ENCODE peak calls at places on chromosome 10, in seven cellular contexts. G, X, T, K, C, Y and R are unnamed samples.
A peak's percentile ranks its signal among the peaks of the same experiment; 100 is the strongest.

GRCh38 chr10:72800741-72801092 is 92.8 kb upstream of the OIT3 start:
- DNase-seq in G (no peak), X (no peak), T (no peak), K (no peak), C (no peak), Y (no peak), R (no peak)

GRCh38 chr10:47077941-47078340 is 166.7 kb downstream of the PTPN20 start:
- DNase-seq in G (no peak), X (no peak), T (no peak), K (no peak), C (no peak), Y (no peak), R (no peak)

GRCh38 chr10:13784067-13784466 is 197.3 kb downstream of the PRPF18 start:
- DNase-seq in G (peak; percentile 48), X (peak; percentile 52), T (peak; percentile 75), K (no peak), C (peak; percentile 45), Y (peak; percentile 43), R (peak; percentile 23)

GRCh38 chr10:72034040-72034499 is 54.3 kb downstream of the SPOCK2 start:
- DNase-seq in G (no peak), X (no peak), T (no peak), K (no peak), C (no peak), Y (no peak), R (no peak)

GRCh38 chr10:127942811-127943210 is 35.9 kb downstream of the PTPRE start:
- DNase-seq in G (no peak), X (no peak), T (no peak), K (no peak), C (no peak), Y (no peak), R (no peak)

GRCh38 chr10:88379575-88379974 is 203.5 kb downstream of the RNLS start:
- DNase-seq in G (no peak), X (no peak), T (peak; percentile 89), K (no peak), C (no peak), Y (peak; percentile 29), R (no peak)

GRCh38 chr10:22022257-22023051 is 18.9 kb upstream of the DNAJC1 start:
- DNase-seq in G (no peak), X (no peak), T (no peak), K (no peak), C (no peak), Y (peak; percentile 54), R (no peak)

GRCh38 chr10:62813453-62813852 is 2.7 kb downstream of the EGR2 start:
- DNase-seq in G (no peak), X (no peak), T (no peak), K (no peak), C (no peak), Y (no peak), R (no peak)

GRCh38 chr10:98636921-98637329 is 190.2 kb upstream of the HPS1 start:
- DNase-seq in G (no peak), X (no peak), T (peak; percentile 61), K (no peak), C (peak; percentile 3), Y (no peak), R (peak; percentile 55)

GRCh38 chr10:132105302-132105995 is 39.7 kb downstream of the JAKMIP3 start:
- DNase-seq in G (no peak), X (no peak), T (no peak), K (no peak), C (no peak), Y (no peak), R (no peak)

GRCh38 chr10:60123172-60123571 is 216.8 kb upstream of the CCDC6 start:
- DNase-seq in G (no peak), X (no peak), T (peak; percentile 91), K (peak; percentile 50), C (peak; percentile 99), Y (no peak), R (no peak)

GRCh38 chr10:70492786-70493659 is 14.5 kb downstream of the PALD1 start:
- DNase-seq in G (no peak), X (no peak), T (peak; percentile 25), K (no peak), C (peak; percentile 60), Y (no peak), R (no peak)

GRCh38 chr10:45227042-45227441 is 88.4 kb downstream of the OR13A1 start:
- DNase-seq in G (no peak), X (no peak), T (no peak), K (no peak), C (no peak), Y (no peak), R (no peak)

GRCh38 chr10:4431114-4431862 is 394.7 kb upstream of the AKR1E2 start:
- DNase-seq in G (no peak), X (no peak), T (no peak), K (peak; percentile 70), C (no peak), Y (no peak), R (no peak)

GRCh38 chr10:93821051-93821772 is 63.5 kb downstream of the LGI1 start:
- DNase-seq in G (peak; percentile 27), X (peak; percentile 70), T (peak; percentile 61), K (peak; percentile 36), C (peak; percentile 63), Y (peak; percentile 36), R (peak; percentile 32)

GRCh38 chr10:133010095-133010837 is 67.9 kb upstream of the CFAP46 start:
- DNase-seq in G (no peak), X (no peak), T (no peak), K (no peak), C (no peak), Y (no peak), R (no peak)

GRCh38 chr10:33163941-33164824 is 170.3 kb downstream of the NRP1 start:
- DNase-seq in G (no peak), X (no peak), T (peak; percentile 52), K (no peak), C (peak; percentile 94), Y (no peak), R (no peak)

GRCh38 chr10:103855424-103855823 is at the start of gene SH3PXD2A:
- DNase-seq in G (peak; percentile 83), X (peak; percentile 72), T (peak; percentile 64), K (no peak), C (peak; percentile 38), Y (peak; percentile 83), R (no peak)

GRCh38 chr10:121553861-121554264 is 44.4 kb downstream of the FGFR2 start:
- DNase-seq in G (no peak), X (no peak), T (no peak), K (peak; percentile 42), C (peak; percentile 26), Y (peak; percentile 40), R (no peak)

GRCh38 chr10:6239213-6239991 is 36.7 kb downstream of the PFKFB3 start:
- DNase-seq in G (no peak), X (no peak), T (peak; percentile 99), K (peak; percentile 91), C (peak; percentile 94), Y (peak; percentile 88), R (peak; percentile 56)

GRCh38 chr10:128540806-128541739 is 414.9 kb upstream of the MKI67 start:
- DNase-seq in G (peak; percentile 63), X (peak; percentile 83), T (no peak), K (no peak), C (no peak), Y (peak; percentile 61), R (no peak)

GRCh38 chr10:123995461-123996131 is 97.8 kb downstream of the CHST15 start:
- DNase-seq in G (peak; percentile 75), X (peak; percentile 81), T (peak; percentile 90), K (peak; percentile 67), C (peak; percentile 76), Y (peak; percentile 77), R (peak; percentile 77)

GRCh38 chr10:82574081-82574480 is 699.1 kb downstream of the NRG3 start:
- DNase-seq in G (no peak), X (no peak), T (no peak), K (no peak), C (no peak), Y (no peak), R (no peak)

GRCh38 chr10:102745157-102745556 is 1.4 kb downstream of the WBP1L start:
- DNase-seq in G (no peak), X (no peak), T (no peak), K (no peak), C (no peak), Y (no peak), R (no peak)

GRCh38 chr10:91163269-91163708 is 57.2 kb upstream of the PCGF5 start:
- DNase-seq in G (peak; percentile 71), X (peak; percentile 72), T (peak; percentile 79), K (peak; percentile 12), C (peak; percentile 43), Y (peak; percentile 72), R (peak; percentile 74)

GRCh38 chr10:4851846-4852245 is 25.8 kb downstream of the AKR1E2 start:
- DNase-seq in G (no peak), X (no peak), T (no peak), K (no peak), C (no peak), Y (no peak), R (no peak)

GRCh38 chr10:132230557-132231210 is 43.9 kb downstream of the DPYSL4 start:
- DNase-seq in G (no peak), X (no peak), T (no peak), K (no peak), C (no peak), Y (no peak), R (no peak)

DNA sequence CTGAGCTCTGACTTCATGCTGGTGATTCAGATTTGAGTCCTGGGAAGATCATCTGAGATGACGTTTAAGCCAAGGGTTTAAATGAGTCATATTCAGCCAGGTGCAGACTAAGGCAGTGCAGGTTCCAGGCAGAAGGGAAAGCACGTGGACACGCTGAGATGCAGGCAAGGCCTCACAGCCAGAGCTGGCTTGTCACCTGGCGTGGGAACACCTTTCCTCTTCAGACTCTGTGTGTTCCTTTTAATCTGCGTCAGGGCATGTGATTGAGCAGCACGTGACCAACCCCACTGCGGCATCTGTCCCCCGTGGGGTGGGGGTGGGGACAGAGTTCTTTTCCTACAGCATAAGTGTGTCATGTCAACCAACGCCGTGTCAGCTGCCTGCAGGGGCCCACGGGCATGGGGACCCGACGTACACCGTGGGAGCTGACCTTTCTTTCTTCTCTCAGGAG is 10.7 kb upstream of the IDI2 start:
- DNase-seq in G (no peak), X (no peak), T (peak; percentile 44), K (no peak), C (peak; percentile 74), Y (peak; percentile 46), R (no peak)
- TF ChIP-seq EZH2 in G (no peak), X (no peak), T (no peak), K (no peak), C (no peak), Y (no peak), R (no peak)

DNA sequence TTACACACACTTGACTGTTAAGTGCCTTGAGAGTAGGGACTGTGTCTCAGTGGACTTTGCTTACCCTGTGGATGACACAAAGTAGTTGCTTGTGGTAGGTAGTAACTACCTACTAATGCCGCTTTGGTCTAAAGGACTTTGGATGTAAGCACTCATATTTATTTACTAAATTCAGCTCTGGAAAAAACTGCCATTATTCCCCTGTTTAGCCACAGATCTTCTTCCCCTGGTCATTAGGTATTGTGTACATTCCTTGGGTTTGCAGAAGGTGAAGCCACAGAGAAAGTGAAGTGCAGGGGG is 2.8 kb upstream of the VDAC2 start:
- DNase-seq in G (no peak), X (no peak), T (no peak), K (no peak), C (no peak), Y (peak; percentile 35), R (no peak)
- H2AFZ ChIP-seq in G (no peak overlapping the region), X (no peak overlapping the region), T (no peak overlapping the region), K (no peak overlapping the region), C (no peak overlapping the region), Y (no peak overlapping the region), R (no peak overlapping the region)

GRCh38 chr10:77359287-77359691 is 278.3 kb downstream of the KCNMA1 start:
- DNase-seq in G (no peak), X (no peak), T (no peak), K (no peak), C (no peak), Y (no peak), R (no peak)
- TF ChIP-seq EZH2phosphoT487 in G (no peak), X (no peak), T (no peak), K (no peak), C (no peak), Y (no peak), R (no peak)

GRCh38 chr10:18140149-18140956 is at the start of gene CACNB2:
- DNase-seq in G (peak; percentile 84), X (peak; percentile 77), T (peak; percentile 65), K (no peak), C (peak; percentile 10), Y (peak; percentile 70), R (no peak)
- TF ChIP-seq EZH2 in G (no peak), X (peak; percentile 32), T (no peak), K (no peak), C (no peak), Y (no peak), R (no peak)